ENCODE peak calls at places on chromosomes 11 and 22, in six cellular contexts. C is effector memory CD4-positive, alpha-beta T cell; W is heart right ventricle; O is neuronal stem cell; P is Peyer's patch; B is brain microvascular endothelial cell. X is an unnamed sample. For H3K27me3, the result is how much of the 10 kb centered on the place peaks cover.

GRCh38 chr11:17778956-17779860 is 44.6 kb downstream of the KCNC1 start:
- DNase-seq in C (no peak), W (no peak), O (no peak), P (no peak), B (no peak), X (no peak)

GRCh38 chr22:42433754-42434153 is 1.6 kb upstream of the NFAM1 start:
- DNase-seq in C (no peak), W (no peak), O (no peak), P (no peak), B (no peak), X (no peak)

GRCh38 chr11:106920899-106921504 is 97.3 kb downstream of the GUCY1A2 start:
- DNase-seq in C (no peak), W (no peak), O (no peak), P (no peak), B (no peak), X (no peak)

GRCh38 chr11:12284321-12285050 is 92.9 kb upstream of the PARVA start:
- DNase-seq in C (no peak), W (no peak), O (no peak), P (no peak), B (peak), X (peak)

GRCh38 chr11:76946223-76946622 is 85.5 kb downstream of the ACER3 start:
- DNase-seq in C (no peak), W (no peak), O (no peak), P (no peak), B (no peak), X (no peak)

GRCh38 chr22:44347549-44347948 is 34.8 kb upstream of the SHISAL1 start:
- DNase-seq in C (no peak), W (no peak), O (no peak), P (no peak), B (no peak), X (no peak)

GRCh38 chr22:45304971-45305370 is 4.8 kb upstream of the FAM118A start:
- DNase-seq in C (no peak), W (no peak), O (no peak), P (no peak), B (no peak), X (no peak)

GRCh38 chr11:13152736-13153541 is 124.7 kb upstream of the BMAL1 start:
- DNase-seq in C (no peak), W (no peak), O (no peak), P (no peak), B (peak), X (no peak)

GRCh38 chr11:131854391-131854790 is 484.0 kb downstream of the NTM start:
- DNase-seq in C (no peak), W (no peak), O (no peak), P (no peak), B (no peak), X (no peak)
- H3K27me3 ChIP-seq in C (under half), W (under half), O (under half), P (under half), B (under half), X (under half)

GRCh38 chr11:63845911-63846310 is 7.0 kb downstream of the MARK2 start:
- DNase-seq in C (no peak), W (no peak), O (no peak), P (no peak), B (no peak), X (no peak)

GRCh38 chr11:63846897-63847296 is 8.0 kb downstream of the MARK2 start:
- DNase-seq in C (no peak), W (no peak), O (no peak), P (no peak), B (no peak), X (no peak)

GRCh38 chr11:63847363-63847762 is 8.5 kb downstream of the MARK2 start:
- DNase-seq in C (no peak), W (no peak), O (no peak), P (no peak), B (no peak), X (no peak)

GRCh38 chr11:63843042-63843441 is 4.1 kb downstream of the MARK2 start:
- DNase-seq in C (no peak), W (no peak), O (no peak), P (no peak), B (no peak), X (no peak)

DNA sequence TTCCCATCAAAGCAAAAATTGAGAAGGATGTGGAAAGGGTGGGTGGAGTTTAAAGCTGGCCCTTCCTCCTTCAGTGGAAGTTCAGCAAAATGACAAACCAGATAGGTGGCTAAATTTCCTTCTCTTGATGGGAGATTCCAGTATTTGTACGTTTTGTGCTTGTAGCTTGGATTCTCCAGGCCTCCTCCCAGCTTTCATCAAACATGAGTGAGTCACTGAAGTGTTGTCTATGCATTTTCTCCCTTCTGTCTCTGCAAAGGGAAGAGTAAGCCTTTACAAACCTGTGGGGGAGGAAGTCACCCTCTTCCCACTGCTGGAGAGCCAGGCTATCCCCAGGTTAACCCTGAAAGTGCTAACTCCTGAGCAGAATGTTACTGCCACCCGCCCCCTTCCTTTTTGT is 6.4 kb downstream of the MARK2 start:
- DNase-seq in C (no peak), W (no peak), O (no peak), P (no peak), B (peak), X (no peak)
- H3K27ac ChIP-seq in C (no peak), W (peak), O (no peak), P (no peak), B (no peak), X (peak)

DNA sequence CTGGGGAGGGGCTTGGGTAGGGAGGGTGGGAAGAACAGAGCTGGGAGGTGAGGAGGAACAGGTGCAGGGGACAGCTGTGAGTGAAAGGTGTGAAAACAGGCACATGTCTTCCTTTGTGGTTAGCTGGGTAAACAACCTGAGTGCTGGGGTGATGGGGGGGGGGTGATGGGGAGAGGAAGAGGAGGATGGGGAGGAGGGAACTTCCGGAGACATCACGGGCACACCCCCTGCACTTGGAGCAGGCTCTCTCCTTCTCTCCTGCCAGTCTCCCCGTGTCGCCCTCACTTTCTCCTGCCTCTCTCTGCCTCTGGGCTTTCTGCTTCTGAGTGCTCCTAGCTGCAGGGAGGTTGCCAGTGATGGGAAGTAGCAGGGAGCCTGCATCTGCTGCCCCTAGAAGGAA is 8.8 kb downstream of the CXCR5 start:
- DNase-seq in C (peak), W (no peak), O (no peak), P (peak), B (no peak), X (no peak)
- H3K27me3 ChIP-seq in C (under half), W (under half), O (under half), P (under half), B (under half), X (under half)

GRCh38 chr11:96091476-96091875 is 167.6 kb upstream of the MTMR2 start:
- DNase-seq in C (no peak), W (no peak), O (no peak), P (no peak), B (no peak), X (no peak)
- H3K27ac ChIP-seq in C (no peak), W (no peak), O (no peak), P (no peak), B (no peak), X (no peak)

GRCh38 chr11:71367756-71368155 is 80.4 kb downstream of the DHCR7 start:
- DNase-seq in C (no peak), W (no peak), O (no peak), P (no peak), B (no peak), X (no peak)

GRCh38 chr11:71370895-71371673 is 77.1 kb downstream of the DHCR7 start:
- DNase-seq in C (no peak), W (no peak), O (no peak), P (no peak), B (no peak), X (no peak)

GRCh38 chr11:71370020-71370747 is 78.0 kb downstream of the DHCR7 start:
- DNase-seq in C (no peak), W (no peak), O (no peak), P (no peak), B (no peak), X (no peak)

GRCh38 chr11:71369411-71369810 is 78.8 kb downstream of the DHCR7 start:
- DNase-seq in C (no peak), W (no peak), O (no peak), P (no peak), B (no peak), X (no peak)

DNA sequence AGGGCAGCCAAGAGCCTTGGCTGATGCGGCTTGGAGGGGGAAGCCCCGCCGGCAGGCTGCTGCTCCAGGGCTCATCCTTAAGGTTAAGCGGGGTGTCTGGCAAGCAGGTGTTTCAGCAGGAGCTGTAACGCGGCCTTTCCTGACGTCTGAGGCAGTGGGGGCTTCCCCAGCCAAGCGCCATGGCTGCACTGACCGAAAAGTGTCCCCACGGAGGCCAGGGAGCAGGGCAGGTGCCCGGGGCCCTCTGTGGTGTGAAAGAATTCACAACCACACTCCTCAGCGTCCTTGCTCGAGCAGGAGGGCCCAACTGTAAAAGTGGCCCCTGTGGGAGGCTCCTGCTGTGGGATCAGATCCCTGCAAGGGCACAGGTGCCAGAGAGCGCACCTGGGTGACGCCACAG is 79.2 kb downstream of the DHCR7 start:
- DNase-seq in C (no peak), W (no peak), O (no peak), P (no peak), B (no peak), X (no peak)
- H3K27me3 ChIP-seq in C (under half), W (under half), O (under half), P (under half), B (under half), X (under half)

DNA sequence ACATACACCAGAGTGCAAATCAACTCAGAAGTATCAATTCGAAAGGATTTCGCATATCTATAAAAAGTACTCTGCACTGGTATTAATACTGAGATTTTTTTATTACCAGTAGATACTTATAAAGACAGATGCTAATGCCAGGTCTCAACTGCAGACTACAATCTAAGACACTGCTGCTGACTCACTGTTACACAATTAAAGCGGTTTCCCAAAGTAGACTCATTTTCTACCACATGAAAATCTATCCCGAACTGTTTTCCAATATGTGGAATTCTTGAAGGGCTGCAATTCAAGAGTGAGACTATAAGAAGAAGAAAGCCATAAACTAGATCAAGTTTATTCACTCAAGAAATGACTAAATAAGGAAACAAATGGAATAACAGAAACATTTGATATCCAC is 57.2 kb upstream of the ARHGAP32 start:
- DNase-seq in C (no peak), W (no peak), O (no peak), P (no peak), B (peak), X (no peak)
- H3K27ac ChIP-seq in C (no peak), W (no peak), O (no peak), P (no peak), B (peak), X (no peak)